ENCODE peak calls at places on chromosomes 2 and 18, in five cellular contexts. One of them, this sample, is unnamed.

GRCh38 chr2:172461591-172462392 is 34.4 kb downstream of the ITGA6 start:
- DNase-seq in endodermal cell: peak; percentile 95
- DNase-seq in BE2C: peak; percentile 54
- DNase-seq in heart right ventricle: peak; percentile 58
- DNase-seq in heart left ventricle: peak; percentile 79
- DNase-seq in this sample: peak; percentile 57

GRCh38 chr2:27960237-27960912 is 69.8 kb downstream of the BABAM2 start:
- DNase-seq in endodermal cell: no peak
- DNase-seq in BE2C: no peak
- DNase-seq in heart right ventricle: no peak
- DNase-seq in heart left ventricle: no peak
- DNase-seq in this sample: no peak

GRCh38 chr2:191869178-191869577 is 22.3 kb upstream of the CAVIN2 start:
- DNase-seq in endodermal cell: peak; percentile 92
- DNase-seq in BE2C: peak; percentile 49
- DNase-seq in heart right ventricle: no peak
- DNase-seq in heart left ventricle: no peak
- DNase-seq in this sample: peak; percentile 55

GRCh38 chr2:130892793-130893785 is 56.4 kb downstream of the ARHGEF4 start:
- DNase-seq in endodermal cell: no peak
- DNase-seq in BE2C: no peak
- DNase-seq in heart right ventricle: no peak
- DNase-seq in heart left ventricle: no peak
- DNase-seq in this sample: no peak

GRCh38 chr2:170498559-170498958 is 216.6 kb upstream of the SP5 start:
- DNase-seq in endodermal cell: peak; percentile 20
- DNase-seq in BE2C: no peak
- DNase-seq in heart right ventricle: no peak
- DNase-seq in heart left ventricle: no peak
- DNase-seq in this sample: no peak

GRCh38 chr2:227462972-227463931 is 8.7 kb upstream of the AGFG1 start:
- DNase-seq in endodermal cell: no peak
- DNase-seq in BE2C: no peak
- DNase-seq in heart right ventricle: no peak
- DNase-seq in heart left ventricle: no peak
- DNase-seq in this sample: no peak

GRCh38 chr2:43185146-43185545 is 41.3 kb downstream of the ZFP36L2 start:
- DNase-seq in endodermal cell: no peak
- DNase-seq in BE2C: no peak
- DNase-seq in heart right ventricle: no peak
- DNase-seq in heart left ventricle: no peak
- DNase-seq in this sample: no peak

GRCh38 chr18:41530959-41531358 is 424.1 kb upstream of the PIK3C3 start:
- DNase-seq in endodermal cell: no peak
- DNase-seq in BE2C: no peak
- DNase-seq in heart right ventricle: no peak
- DNase-seq in heart left ventricle: no peak
- DNase-seq in this sample: no peak

GRCh38 chr2:55163895-55164509 is 68.1 kb downstream of the CLHC1 start:
- DNase-seq in endodermal cell: no peak
- DNase-seq in BE2C: no peak
- DNase-seq in heart right ventricle: no peak
- DNase-seq in heart left ventricle: no peak
- DNase-seq in this sample: no peak

GRCh38 chr2:178829299-178829698 is 22.1 kb upstream of the TTN start:
- DNase-seq in endodermal cell: no peak
- DNase-seq in BE2C: no peak
- DNase-seq in heart right ventricle: no peak
- DNase-seq in heart left ventricle: no peak
- DNase-seq in this sample: peak; percentile 63

GRCh38 chr2:26590960-26591618 is 50.1 kb downstream of the CIB4 start:
- DNase-seq in endodermal cell: no peak
- DNase-seq in BE2C: peak; percentile 3
- DNase-seq in heart right ventricle: no peak
- DNase-seq in heart left ventricle: no peak
- DNase-seq in this sample: no peak

GRCh38 chr2:98656800-98657199 is 48.4 kb downstream of the UNC50 start:
- DNase-seq in endodermal cell: no peak
- DNase-seq in BE2C: no peak
- DNase-seq in heart right ventricle: no peak
- DNase-seq in heart left ventricle: no peak
- DNase-seq in this sample: no peak

GRCh38 chr2:131048641-131049040 is 44.6 kb downstream of the FAM168B start:
- DNase-seq in endodermal cell: no peak
- DNase-seq in BE2C: no peak
- DNase-seq in heart right ventricle: no peak
- DNase-seq in heart left ventricle: no peak
- DNase-seq in this sample: no peak

GRCh38 chr18:65750421-65751144 is at the start of gene CDH7:
- DNase-seq in endodermal cell: peak; percentile 83
- DNase-seq in BE2C: peak; percentile 45
- DNase-seq in heart right ventricle: no peak
- DNase-seq in heart left ventricle: no peak
- DNase-seq in this sample: peak; percentile 72

GRCh38 chr2:74835831-74836674 is 2.1 kb downstream of the HK2 start:
- DNase-seq in endodermal cell: peak; percentile 65
- DNase-seq in BE2C: no peak
- DNase-seq in heart right ventricle: no peak
- DNase-seq in heart left ventricle: no peak
- DNase-seq in this sample: peak; percentile 64

GRCh38 chr2:39311469-39311868 is 67.7 kb upstream of the CDKL4 start:
- DNase-seq in endodermal cell: no peak
- DNase-seq in BE2C: no peak
- DNase-seq in heart right ventricle: peak; percentile 8
- DNase-seq in heart left ventricle: no peak
- DNase-seq in this sample: no peak

GRCh38 chr2:70367722-70368323 is 66.0 kb upstream of the FAM136A start:
- DNase-seq in endodermal cell: peak; percentile 75
- DNase-seq in BE2C: no peak
- DNase-seq in heart right ventricle: no peak
- DNase-seq in heart left ventricle: no peak
- DNase-seq in this sample: no peak

GRCh38 chr2:145563752-145564615 is 1044.1 kb upstream of the ZEB2 start:
- DNase-seq in endodermal cell: no peak
- DNase-seq in BE2C: no peak
- DNase-seq in heart right ventricle: no peak
- DNase-seq in heart left ventricle: no peak
- DNase-seq in this sample: no peak

GRCh38 chr18:74869904-74870863 is 272.5 kb downstream of the ZNF407 start:
- DNase-seq in endodermal cell: no peak
- DNase-seq in BE2C: no peak
- DNase-seq in heart right ventricle: no peak
- DNase-seq in heart left ventricle: no peak
- DNase-seq in this sample: no peak

GRCh38 chr2:133734699-133735098 is 166.4 kb upstream of the NCKAP5 start:
- DNase-seq in endodermal cell: no peak
- DNase-seq in BE2C: no peak
- DNase-seq in heart right ventricle: no peak
- DNase-seq in heart left ventricle: no peak
- DNase-seq in this sample: no peak

GRCh38 chr2:108492364-108492763 is 41.9 kb upstream of the LIMS1 start:
- DNase-seq in endodermal cell: no peak
- DNase-seq in BE2C: no peak
- DNase-seq in heart right ventricle: no peak
- DNase-seq in heart left ventricle: no peak
- DNase-seq in this sample: no peak

GRCh38 chr2:213229814-213230213 is 54.5 kb upstream of the SPAG16 start:
- DNase-seq in endodermal cell: no peak
- DNase-seq in BE2C: no peak
- DNase-seq in heart right ventricle: no peak
- DNase-seq in heart left ventricle: no peak
- DNase-seq in this sample: no peak

GRCh38 chr18:74796928-74797576 is 199.4 kb downstream of the ZNF407 start:
- DNase-seq in endodermal cell: no peak
- DNase-seq in BE2C: peak; percentile 14
- DNase-seq in heart right ventricle: no peak
- DNase-seq in heart left ventricle: no peak
- DNase-seq in this sample: peak; percentile 61

GRCh38 chr2:9797681-9798556 is 45.4 kb upstream of the TAF1B start:
- DNase-seq in endodermal cell: peak; percentile 38
- DNase-seq in BE2C: no peak
- DNase-seq in heart right ventricle: no peak
- DNase-seq in heart left ventricle: no peak
- DNase-seq in this sample: no peak

GRCh38 chr2:222561817-222562424 is 94.0 kb downstream of the FARSB start:
- DNase-seq in endodermal cell: peak; percentile 89
- DNase-seq in BE2C: peak; percentile 62
- DNase-seq in heart right ventricle: peak; percentile 52
- DNase-seq in heart left ventricle: no peak
- DNase-seq in this sample: peak; percentile 82

GRCh38 chr2:1339757-1340515 is 73.3 kb upstream of the TPO start:
- DNase-seq in endodermal cell: no peak
- DNase-seq in BE2C: no peak
- DNase-seq in heart right ventricle: no peak
- DNase-seq in heart left ventricle: no peak
- DNase-seq in this sample: no peak

GRCh38 chr2:107001964-107002696 is 116.2 kb upstream of the ST6GAL2 start:
- DNase-seq in endodermal cell: no peak
- DNase-seq in BE2C: no peak
- DNase-seq in heart right ventricle: no peak
- DNase-seq in heart left ventricle: no peak
- DNase-seq in this sample: peak; percentile 20

GRCh38 chr18:23484783-23485182 is 18.5 kb upstream of the RMC1 start:
- DNase-seq in endodermal cell: no peak
- DNase-seq in BE2C: no peak
- DNase-seq in heart right ventricle: no peak
- DNase-seq in heart left ventricle: no peak
- DNase-seq in this sample: no peak

GRCh38 chr2:150370600-150370999 is 116.9 kb downstream of the RND3 start:
- DNase-seq in endodermal cell: no peak
- DNase-seq in BE2C: no peak
- DNase-seq in heart right ventricle: no peak
- DNase-seq in heart left ventricle: no peak
- DNase-seq in this sample: no peak

GRCh38 chr2:107627164-107627563 is 199.5 kb upstream of the RGPD4 start:
- DNase-seq in endodermal cell: no peak
- DNase-seq in BE2C: no peak
- DNase-seq in heart right ventricle: no peak
- DNase-seq in heart left ventricle: no peak
- DNase-seq in this sample: peak; percentile 51

GRCh38 chr2:53787255-53787910 is 539 bp downstream of the ERLEC1 start:
- DNase-seq in endodermal cell: peak; percentile 53
- DNase-seq in BE2C: no peak
- DNase-seq in heart right ventricle: no peak
- DNase-seq in heart left ventricle: no peak
- DNase-seq in this sample: peak; percentile 13

GRCh38 chr2:173028671-173029070 is 47.0 kb upstream of the MAP3K20 start:
- DNase-seq in endodermal cell: no peak
- DNase-seq in BE2C: no peak
- DNase-seq in heart right ventricle: no peak
- DNase-seq in heart left ventricle: no peak
- DNase-seq in this sample: no peak

GRCh38 chr2:65231121-65231520 is 3.5 kb downstream of the ACTR2 start:
- DNase-seq in endodermal cell: no peak
- DNase-seq in BE2C: no peak
- DNase-seq in heart right ventricle: no peak
- DNase-seq in heart left ventricle: no peak
- DNase-seq in this sample: no peak

GRCh38 chr2:219060821-219061791 is at the start of gene IHH:
- DNase-seq in endodermal cell: peak; percentile 81
- DNase-seq in BE2C: peak; percentile 43
- DNase-seq in heart right ventricle: no peak
- DNase-seq in heart left ventricle: no peak
- DNase-seq in this sample: peak; percentile 17
- H3K27me3 ChIP-seq in endodermal cell: peaks cover 92% of the 10 kb centered on the region
- H3K27me3 ChIP-seq in BE2C: peaks cover 70% of the 10 kb centered on the region
- H3K27me3 ChIP-seq in heart right ventricle: peaks cover 85% of the 10 kb centered on the region
- H3K27me3 ChIP-seq in heart left ventricle: peaks cover 57% of the 10 kb centered on the region
- H3K27me3 ChIP-seq in this sample: peaks cover 100% of the 10 kb centered on the region

GRCh38 chr2:129709956-129710598 is 269.4 kb upstream of the RAB6C start:
- DNase-seq in endodermal cell: no peak
- DNase-seq in BE2C: no peak
- DNase-seq in heart right ventricle: no peak
- DNase-seq in heart left ventricle: no peak
- DNase-seq in this sample: no peak

GRCh38 chr2:129709030-129709955 is 270.2 kb upstream of the RAB6C start:
- DNase-seq in endodermal cell: no peak
- DNase-seq in BE2C: no peak
- DNase-seq in heart right ventricle: no peak
- DNase-seq in heart left ventricle: no peak
- DNase-seq in this sample: no peak

GRCh38 chr2:129707800-129708199 is 271.7 kb upstream of the RAB6C start:
- DNase-seq in endodermal cell: no peak
- DNase-seq in BE2C: no peak
- DNase-seq in heart right ventricle: no peak
- DNase-seq in heart left ventricle: no peak
- DNase-seq in this sample: no peak

GRCh38 chr2:129710670-129711495 is 268.6 kb upstream of the RAB6C start:
- DNase-seq in endodermal cell: no peak
- DNase-seq in BE2C: no peak
- DNase-seq in heart right ventricle: no peak
- DNase-seq in heart left ventricle: no peak
- DNase-seq in this sample: no peak

DNA sequence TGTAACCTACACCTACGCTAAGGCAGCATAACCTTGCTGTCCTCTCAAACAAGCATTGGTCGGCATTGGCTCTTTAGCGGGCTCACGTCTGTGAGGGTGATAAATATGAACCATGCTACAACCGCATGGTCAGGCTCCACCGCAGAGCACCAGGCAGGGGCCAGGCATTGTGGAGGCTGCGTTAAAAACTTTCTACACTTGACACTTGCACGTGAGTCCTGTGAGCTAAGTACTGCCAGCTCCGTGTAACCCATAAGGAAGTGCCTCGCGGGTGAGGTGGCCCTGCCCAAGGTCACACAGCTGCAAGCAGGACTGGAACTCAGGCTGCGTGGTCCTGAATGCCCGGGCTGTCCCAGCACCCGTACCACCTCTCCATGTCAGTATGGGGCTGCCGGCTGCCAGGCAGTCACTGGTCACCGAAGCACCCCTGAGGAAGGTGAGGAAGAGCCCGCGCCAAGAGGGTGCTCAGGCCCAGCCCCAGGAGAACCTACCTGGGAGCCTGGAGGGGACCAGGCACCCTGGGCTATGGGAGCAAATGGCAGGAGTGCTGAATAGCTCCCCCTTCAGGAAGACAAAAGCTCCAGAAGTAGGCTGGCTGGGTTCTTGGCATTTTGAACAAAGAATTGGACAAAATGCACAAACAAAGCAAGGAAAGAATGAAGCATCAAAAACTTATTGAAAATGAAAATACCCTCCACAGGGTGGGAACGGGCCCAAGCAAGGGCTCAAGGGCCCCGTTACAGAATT is 271.1 kb upstream of the RAB6C start:
- DNase-seq in endodermal cell: no peak
- DNase-seq in BE2C: no peak
- DNase-seq in heart right ventricle: no peak
- DNase-seq in heart left ventricle: no peak
- DNase-seq in this sample: no peak
- TF ChIP-seq CTCF in endodermal cell: peak; percentile 72
- TF ChIP-seq CTCF in BE2C: no peak
- TF ChIP-seq CTCF in heart right ventricle: no peak
- TF ChIP-seq CTCF in heart left ventricle: no peak
- TF ChIP-seq CTCF in this sample: no peak

GRCh38 chr2:190406805-190407204 is 1.4 kb upstream of the MFSD6 start:
- DNase-seq in endodermal cell: no peak
- DNase-seq in BE2C: no peak
- DNase-seq in heart right ventricle: no peak
- DNase-seq in heart left ventricle: no peak
- DNase-seq in this sample: no peak
- H3K27me3 ChIP-seq in endodermal cell: peaks cover 35% of the 10 kb centered on the region
- H3K27me3 ChIP-seq in BE2C: no peaks in the 10 kb centered on the region
- H3K27me3 ChIP-seq in heart right ventricle: peaks cover 6% of the 10 kb centered on the region
- H3K27me3 ChIP-seq in heart left ventricle: no peaks in the 10 kb centered on the region
- H3K27me3 ChIP-seq in this sample: peaks cover 73% of the 10 kb centered on the region

GRCh38 chr2:19746611-19747309 is 155.0 kb downstream of the TTC32 start:
- DNase-seq in endodermal cell: peak; percentile 92
- DNase-seq in BE2C: peak; percentile 42
- DNase-seq in heart right ventricle: no peak
- DNase-seq in heart left ventricle: no peak
- DNase-seq in this sample: peak; percentile 57
- TF ChIP-seq CTCF in endodermal cell: peak; percentile 85
- TF ChIP-seq CTCF in BE2C: peak; percentile 40
- TF ChIP-seq CTCF in heart right ventricle: peak; percentile 40
- TF ChIP-seq CTCF in heart left ventricle: peak; percentile 43
- TF ChIP-seq CTCF in this sample: peak; percentile 47